ENCODE peak calls at places on chromosomes 5 and 9, in ten cellular contexts. R, O, G, L, K, N, M, W, X and F are unnamed samples.

GRCh38 chr5:29002481-29002880 is 1964.1 kb upstream of the CDH9 start:
- DNase-seq in X (no peak), O (no peak), N (no peak), L (no peak), K (no peak), M (no peak), R (no peak), W (no peak), G (no peak), F (no peak)

GRCh38 chr9:72396247-72397091 is 31.5 kb upstream of the ZFAND5 start:
- DNase-seq in R (no peak), X (no peak), K (peak), M (peak), N (peak), W (peak), O (no peak), L (no peak), G (no peak), F (no peak)

GRCh38 chr9:14271078-14271673 is 42.8 kb downstream of the NFIB start:
- DNase-seq in O (no peak), N (peak), M (peak), X (no peak), L (peak), W (no peak), K (peak), G (no peak), R (peak), F (peak)

GRCh38 chr5:36090033-36090432 is 23.4 kb upstream of the UGT3A2 start:
- DNase-seq in L (no peak), W (peak), O (no peak), K (peak), X (peak), M (peak), R (peak), G (no peak), N (peak), F (no peak)

GRCh38 chr9:129334744-129335080 is 156.7 kb upstream of the IER5L start:
- DNase-seq in L (no peak), O (no peak), M (no peak), K (no peak), G (no peak), X (no peak), N (no peak), W (no peak), R (no peak), F (no peak)

GRCh38 chr5:81852277-81853004 is 101.5 kb upstream of the SSBP2 start:
- DNase-seq in O (no peak), W (no peak), K (peak), R (peak), G (no peak), L (no peak), N (no peak), M (peak), X (peak), F (peak)

GRCh38 chr5:132055441-132055807 is 5.0 kb upstream of the IL3 start:
- DNase-seq in M (peak), K (no peak), R (no peak), W (no peak), G (no peak), X (no peak), L (no peak), N (no peak), O (no peak), F (no peak)

GRCh38 chr5:111254613-111255012 is 30.4 kb downstream of the CAMK4 start:
- DNase-seq in K (peak), W (no peak), G (no peak), L (no peak), M (no peak), O (peak), R (no peak), N (no peak), X (no peak), F (peak)

GRCh38 chr5:65105301-65105700 is 336.6 kb downstream of the CWC27 start:
- DNase-seq in X (no peak), O (no peak), R (no peak), N (no peak), W (no peak), G (no peak), L (no peak), M (no peak), K (no peak), F (no peak)

GRCh38 chr5:146291421-146292074 is 47.1 kb upstream of the POU4F3 start:
- DNase-seq in N (peak), O (no peak), K (peak), R (no peak), M (peak), L (no peak), G (peak), W (peak), X (peak), F (peak)

GRCh38 chr9:83966209-83966582 is 13.8 kb downstream of the HNRNPK start:
- DNase-seq in X (no peak), O (no peak), R (no peak), L (no peak), G (no peak), N (no peak), K (no peak), M (no peak), W (no peak), F (no peak)

GRCh38 chr9:130438368-130438981 is 6.3 kb upstream of the ASS1 start:
- DNase-seq in R (no peak), G (no peak), X (no peak), N (no peak), K (no peak), W (no peak), L (no peak), M (no peak), O (no peak), F (no peak)